ENCODE peak calls at places on chromosomes 4 and X, in nine cellular contexts. N, H, C, U, G, F, P, W and D are unnamed samples.

GRCh38 chr4:52843351-52843750 is 18.8 kb upstream of the RASL11B start:
- DNase-seq in H (no peak), N (no peak), W (no peak), P (no peak), U (no peak), C (no peak), F (no peak), G (no peak), D (no peak)

GRCh38 chrX:70208479-70208878 is 26.0 kb upstream of the AWAT1 start:
- DNase-seq in H (no peak), P (no peak), N (no peak), W (no peak), F (no peak), G (no peak), C (peak; percentile 4), U (no peak), D (no peak)

GRCh38 chr4:123250843-123251242 is 145.8 kb upstream of the SPRY1 start:
- DNase-seq in F (peak; percentile 70), U (peak; percentile 23), C (peak; percentile 93), G (no peak), N (no peak), P (no peak), W (no peak), H (peak; percentile 21), D (peak; percentile 94)

GRCh38 chrX:41333744-41333993 is 293 bp upstream of the DDX3X start:
- DNase-seq in U (peak; percentile 28), P (no peak), G (no peak), N (no peak), H (peak; percentile 89), F (no peak), C (peak; percentile 90), W (peak; percentile 81), D (no peak)

GRCh38 chr4:110518889-110519490 is 43.0 kb downstream of the ENPEP start:
- DNase-seq in H (no peak), W (no peak), N (no peak), C (peak; percentile 22), G (no peak), P (no peak), U (no peak), F (no peak), D (peak; percentile 33)

GRCh38 chr4:90495211-90495610 is 368.0 kb downstream of the CCSER1 start:
- DNase-seq in G (no peak), P (no peak), U (no peak), F (no peak), H (no peak), W (no peak), N (no peak), C (no peak), D (no peak)

GRCh38 chr4:7674706-7675105 is 240.0 kb upstream of the PSAPL1 start:
- DNase-seq in N (no peak), C (no peak), H (no peak), U (no peak), W (no peak), F (no peak), P (no peak), G (no peak), D (no peak)

GRCh38 chrX:7109838-7110793 is 37.4 kb upstream of the STS start:
- DNase-seq in P (no peak), C (no peak), F (no peak), N (no peak), W (no peak), H (no peak), U (no peak), G (no peak), D (no peak)

GRCh38 chr4:19285146-19285545 is 966.6 kb upstream of the SLIT2 start:
- DNase-seq in C (no peak), N (no peak), G (no peak), H (no peak), U (no peak), F (no peak), W (no peak), P (no peak), D (no peak)

GRCh38 chrX:44439242-44439641 is 95.8 kb upstream of the EFHC2 start:
- DNase-seq in U (no peak), G (no peak), F (no peak), N (no peak), C (no peak), W (no peak), H (no peak), P (no peak), D (no peak)

GRCh38 chr4:3871181-3871852 is 105.1 kb downstream of the ADRA2C start:
- DNase-seq in G (no peak), W (no peak), F (no peak), N (peak; percentile 74), H (no peak), U (no peak), P (no peak), C (no peak), D (no peak)

GRCh38 chrX:106933538-106933961 is 13.3 kb downstream of the CLDN2 start:
- DNase-seq in P (no peak), N (no peak), C (peak; percentile 52), W (no peak), H (no peak), F (no peak), G (no peak), U (no peak), D (peak; percentile 27)

GRCh38 chr4:84167579-84167978 is 331.5 kb downstream of the NKX6-1 start:
- DNase-seq in U (no peak), W (no peak), C (no peak), G (no peak), F (no peak), N (no peak), H (no peak), P (no peak), D (no peak)

GRCh38 chrX:24682739-24683432 is 10.8 kb upstream of the POLA1 start:
- DNase-seq in F (no peak), U (no peak), P (no peak), W (no peak), N (no peak), G (no peak), C (no peak), H (no peak), D (no peak)

GRCh38 chr4:83219344-83219990 is 65.1 kb downstream of the COQ2 start:
- DNase-seq in H (no peak), U (no peak), W (no peak), C (no peak), P (peak; percentile 65), G (no peak), F (no peak), N (no peak), D (peak; percentile 33)

DNA sequence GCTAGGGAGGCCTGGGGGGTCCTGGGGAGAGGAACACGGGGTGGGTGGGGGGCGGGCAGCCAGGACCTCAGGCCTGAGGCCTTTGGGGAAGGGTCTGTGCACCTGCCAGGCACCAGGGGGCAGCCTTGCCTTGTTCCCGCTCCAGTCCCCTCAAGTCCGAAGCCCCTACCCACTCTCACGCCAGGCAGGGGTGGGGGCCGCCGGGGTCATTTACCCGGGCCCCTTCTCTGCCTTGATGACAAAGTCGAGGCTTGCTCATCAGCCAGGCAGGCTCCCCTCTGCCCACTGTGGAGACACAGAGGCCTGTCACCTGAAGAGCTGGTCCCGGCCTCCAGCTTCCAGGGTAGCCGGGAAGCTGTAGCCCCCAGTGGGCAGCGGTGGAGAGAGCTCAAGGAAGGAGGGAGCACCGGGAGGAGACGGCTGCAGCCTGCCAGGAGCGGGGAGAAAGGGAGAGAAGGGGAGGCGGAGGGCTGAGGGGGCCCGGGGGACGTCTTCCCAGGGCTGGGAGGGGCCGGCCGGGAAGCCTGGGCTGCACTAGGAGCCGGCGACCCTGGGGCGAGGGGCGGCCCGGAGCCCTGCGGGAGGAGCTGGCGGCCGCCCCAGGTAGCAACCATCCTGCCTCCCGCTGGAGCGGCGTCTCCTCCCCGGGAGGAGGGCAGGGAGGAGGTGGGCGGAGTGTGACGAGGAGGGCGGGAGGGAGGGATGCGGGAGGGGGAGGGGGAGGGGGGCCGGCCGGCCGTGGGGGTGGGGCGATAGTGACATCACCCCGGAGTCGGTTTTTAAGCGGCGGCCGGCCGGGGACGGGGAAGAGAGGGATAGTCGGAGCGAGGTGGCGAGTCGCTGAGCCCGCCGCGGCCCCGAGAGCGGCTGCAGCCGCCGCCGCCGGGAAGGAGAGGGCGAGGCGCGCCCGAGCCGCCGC is at the start of gene SLC6A8:
- DNase-seq in U (peak; percentile 55), G (peak; percentile 63), P (peak; percentile 48), W (peak; percentile 27), C (peak; percentile 44), F (peak; percentile 79), N (peak; percentile 84), H (peak; percentile 78), D (peak; percentile 27)
- TF ChIP-seq POLR2A in U (no peak), G (peak; percentile 82), P (peak; percentile 39), W (no peak), C (peak; percentile 86), F (no peak), N (peak; percentile 14), H (peak; percentile 57), D (peak; percentile 40)

DNA sequence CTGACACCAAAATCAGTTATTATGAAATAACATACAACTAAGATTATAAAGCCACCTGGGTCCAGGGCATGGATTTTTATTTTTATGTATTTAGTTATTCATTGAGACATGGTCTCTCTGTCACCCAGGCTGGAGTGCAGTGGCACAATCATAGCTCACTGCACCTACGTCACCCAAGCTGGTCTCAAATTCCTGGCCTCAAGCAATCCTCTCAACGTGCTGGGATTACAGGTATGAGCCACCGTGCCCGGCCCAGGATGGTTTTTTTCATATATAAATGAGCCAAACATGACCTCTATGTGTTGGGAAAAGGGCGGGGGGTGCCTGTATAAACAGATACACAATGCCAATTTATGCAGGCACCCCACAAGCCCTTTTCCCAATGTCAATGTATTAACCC is 24.6 kb downstream of the ZNF630 start:
- DNase-seq in W (no peak), F (no peak), P (no peak), N (no peak), C (no peak), G (no peak), U (no peak), H (no peak), D (no peak)
- TF ChIP-seq POLR2A in W (no peak), F (no peak), P (no peak), N (no peak), C (no peak), G (no peak), U (no peak), H (no peak), D (no peak)

DNA sequence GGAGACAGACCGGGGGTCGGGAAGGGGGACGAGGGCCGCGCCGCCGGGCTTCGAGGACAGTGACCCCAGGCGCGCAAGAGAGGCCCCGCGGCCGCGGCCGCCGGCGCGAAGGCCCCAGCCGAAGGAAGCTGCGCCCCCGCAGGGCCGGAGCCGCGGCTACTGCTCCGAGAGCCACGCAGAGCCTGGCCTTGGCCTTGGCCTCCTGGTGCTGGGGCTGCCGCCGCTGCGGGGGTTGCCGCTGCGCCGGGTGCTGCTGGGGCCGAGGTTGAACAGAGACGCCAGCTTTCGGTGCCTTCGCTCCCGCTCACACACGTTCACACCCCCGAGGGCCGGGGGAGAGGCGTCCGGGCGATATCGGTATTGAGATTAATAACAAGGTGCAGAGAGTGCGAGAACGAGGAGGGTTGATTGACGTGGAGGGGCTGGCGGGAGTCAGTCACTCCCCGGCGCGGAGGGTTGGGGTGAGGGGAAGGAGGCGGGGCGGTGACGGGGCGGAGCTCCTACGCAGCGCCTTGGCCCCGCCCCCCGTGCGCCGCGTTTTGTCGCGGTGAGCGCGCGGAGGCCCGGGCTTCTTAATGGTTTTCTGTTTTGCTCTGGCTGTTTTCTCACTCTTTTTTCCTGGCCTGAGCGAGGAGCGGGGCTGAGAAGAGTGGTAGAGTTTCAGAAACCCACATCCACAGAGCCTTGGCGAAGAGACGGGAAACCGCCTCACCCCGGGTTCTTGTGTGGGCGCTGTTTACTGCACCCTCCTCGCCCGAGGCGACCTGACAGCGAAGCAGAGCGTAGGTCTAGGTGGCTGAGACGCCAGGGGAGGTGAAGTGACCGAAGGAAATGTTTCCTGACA is 890 bp upstream of the CNOT6L start:
- DNase-seq in U (peak; percentile 86), H (peak; percentile 89), G (peak; percentile 51), N (peak; percentile 97), W (peak; percentile 62), F (peak; percentile 93), P (peak; percentile 95), C (peak; percentile 70), D (peak; percentile 89)
- TF ChIP-seq POLR2A in U (peak; percentile 88), H (peak; percentile 88), G (no peak), N (peak; percentile 84), W (peak; percentile 95), F (peak; percentile 93), P (peak; percentile 96), C (peak; percentile 53), D (peak; percentile 90)

GRCh38 chr4:103118171-103118570 is 18.5 kb upstream of the BDH2 start:
- DNase-seq in F (no peak), G (no peak), C (peak; percentile 46), P (no peak), N (no peak), H (no peak), W (no peak), U (no peak), D (no peak)
- TF ChIP-seq POLR2A in F (no peak), G (no peak), C (no peak), P (no peak), N (no peak), H (no peak), W (no peak), U (no peak), D (no peak)